ENCODE peak calls at places on chromosomes 12 and 14, in six cellular contexts. Z is CD8-positive, alpha-beta T cell; J is MM.1S; W is left lung; N is uterus; I is stomach. Q is an unnamed sample.

GRCh38 chr14:106841701-106842100 is 1315.3 kb downstream of the TMEM121 start:
- DNase-seq in I (no peak), J (no peak), W (no peak), Z (no peak), N (no peak), Q (no peak)

GRCh38 chr14:22846811-22847307 is 10.5 kb downstream of the MMP14 start:
- DNase-seq in W (no peak), J (no peak), I (no peak), Z (no peak), N (no peak), Q (no peak)

GRCh38 chr12:77847665-77848431 is 17.2 kb downstream of the NAV3 start:
- DNase-seq in I (no peak), Z (no peak), J (peak; percentile 34), W (no peak), N (no peak), Q (no peak)

GRCh38 chr14:87217023-87217422 is 776.0 kb downstream of the GALC start:
- DNase-seq in J (no peak), W (no peak), I (no peak), N (no peak), Z (no peak), Q (no peak)

GRCh38 chr12:25001311-25001710 is 52.4 kb upstream of the BCAT1 start:
- DNase-seq in Z (no peak), N (no peak), I (no peak), J (no peak), W (no peak), Q (no peak)

GRCh38 chr14:99522934-99523660 is 41.9 kb downstream of the CCNK start:
- DNase-seq in I (no peak), N (no peak), Z (no peak), J (no peak), W (no peak), Q (peak; percentile 65)

GRCh38 chr14:91884664-91885063 is 17.3 kb upstream of the TC2N start:
- DNase-seq in I (no peak), N (peak; percentile 47), Z (no peak), W (no peak), J (no peak), Q (peak; percentile 51)

GRCh38 chr12:1916396-1917171 is 1.9 kb downstream of the CACNA2D4 start:
- DNase-seq in W (peak; percentile 32), N (peak; percentile 56), I (peak; percentile 27), Z (no peak), J (no peak), Q (no peak)

GRCh38 chr12:75868501-75868900 is 163.1 kb downstream of the PHLDA1 start:
- DNase-seq in W (no peak), Z (no peak), N (no peak), J (no peak), I (no peak), Q (no peak)

GRCh38 chr12:79114896-79115295 is 250.3 kb downstream of the SYT1 start:
- DNase-seq in J (no peak), N (no peak), Z (no peak), I (no peak), W (no peak), Q (no peak)

GRCh38 chr12:124396544-124397398 is 101.9 kb downstream of the RFLNA start:
- DNase-seq in I (peak; percentile 96), Z (no peak), J (no peak), N (no peak), W (no peak), Q (no peak)

GRCh38 chr12:58896278-58896677 is 24.0 kb downstream of the LRIG3 start:
- DNase-seq in N (no peak), Z (no peak), J (no peak), W (no peak), I (no peak), Q (no peak)

GRCh38 chr14:102540310-102541028 is 30.9 kb upstream of the ANKRD9 start:
- DNase-seq in I (no peak), Z (no peak), J (no peak), W (no peak), N (no peak), Q (peak; percentile 59)

GRCh38 chr12:132491349-132491663 is 1.4 kb downstream of the FBRSL1 start:
- DNase-seq in J (no peak), N (no peak), W (no peak), Z (no peak), I (no peak), Q (no peak)

GRCh38 chr12:111368291-111368683 is 608 bp downstream of the PHETA1 start:
- DNase-seq in I (peak; percentile 43), N (no peak), W (no peak), Z (no peak), J (no peak), Q (no peak)

GRCh38 chr14:72904840-72905561 is 11.1 kb upstream of the DPF3 start:
- DNase-seq in N (peak; percentile 53), J (peak; percentile 58), I (peak; percentile 59), W (no peak), Z (peak; percentile 23), Q (peak; percentile 72)

GRCh38 chr12:132545955-132546354 is 56.0 kb downstream of the FBRSL1 start:
- DNase-seq in I (no peak), N (no peak), W (no peak), Z (no peak), J (no peak), Q (no peak)

GRCh38 chr12:62588916-62589315 is 122.3 kb downstream of the MON2 start:
- DNase-seq in I (no peak), N (no peak), W (no peak), J (no peak), Z (no peak), Q (no peak)

GRCh38 chr14:78197088-78197487 is 26.9 kb downstream of the NRXN3 start:
- DNase-seq in W (no peak), I (no peak), J (no peak), N (no peak), Z (no peak), Q (no peak)

GRCh38 chr14:27672047-27672446 is 1074.2 kb upstream of the NOVA1 start:
- DNase-seq in I (no peak), Z (no peak), N (no peak), W (no peak), J (no peak), Q (no peak)

GRCh38 chr14:71574976-71575375 is 357.3 kb upstream of the RGS6 start:
- DNase-seq in W (no peak), I (no peak), Z (no peak), N (no peak), J (no peak), Q (peak; percentile 66)

GRCh38 chr14:24378981-24379906 is 11.3 kb downstream of the NFATC4 start:
- DNase-seq in Z (no peak), N (no peak), J (no peak), W (no peak), I (no peak), Q (no peak)

GRCh38 chr12:114448618-114448933 is 42.6 kb upstream of the TBX5 start:
- DNase-seq in J (no peak), W (no peak), I (no peak), N (no peak), Z (no peak), Q (peak; percentile 71)

GRCh38 chr12:6791931-6792520 is 2.7 kb downstream of the CD4 start:
- DNase-seq in J (no peak), Z (no peak), I (no peak), N (no peak), W (no peak), Q (no peak)

GRCh38 chr14:101008631-101009336 is 105.3 kb upstream of the RTL1 start:
- DNase-seq in I (no peak), J (no peak), Z (no peak), W (peak; percentile 10), N (peak; percentile 8), Q (no peak)

GRCh38 chr12:20367731-20368652 is at the start of gene PDE3A:
- DNase-seq in N (peak; percentile 66), J (peak; percentile 12), I (no peak), Z (no peak), W (peak; percentile 65), Q (peak; percentile 90)

DNA sequence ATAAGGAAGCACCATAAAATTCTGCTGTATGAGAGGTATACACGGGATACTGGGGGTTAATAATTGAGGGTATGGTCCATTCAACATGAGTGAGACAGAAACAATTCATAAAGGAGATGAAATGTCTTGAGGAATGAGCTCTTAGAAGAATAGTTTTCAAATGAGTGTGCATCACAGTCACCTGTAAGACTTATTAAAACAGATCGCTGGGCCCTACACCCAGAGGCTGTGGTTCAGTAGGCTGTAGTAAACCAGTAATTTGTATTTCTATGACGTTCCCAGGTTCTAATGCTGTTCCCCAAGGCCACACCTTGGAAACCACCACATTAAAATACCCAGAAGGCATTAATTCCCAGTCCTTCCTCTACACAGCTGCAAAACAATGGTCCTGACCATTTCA is 49.6 kb downstream of the CAND1 start:
- DNase-seq in W (no peak), J (no peak), I (no peak), N (no peak), Z (no peak), Q (no peak)
- H3K36me3 ChIP-seq in W (peaks cover 33% of the 10 kb centered on the region), J (peaks cover 3% of the 10 kb centered on the region), I (peaks cover 18% of the 10 kb centered on the region), N (no peaks in the 10 kb centered on the region), Z (no peaks in the 10 kb centered on the region), Q (peaks cover 2% of the 10 kb centered on the region)

DNA sequence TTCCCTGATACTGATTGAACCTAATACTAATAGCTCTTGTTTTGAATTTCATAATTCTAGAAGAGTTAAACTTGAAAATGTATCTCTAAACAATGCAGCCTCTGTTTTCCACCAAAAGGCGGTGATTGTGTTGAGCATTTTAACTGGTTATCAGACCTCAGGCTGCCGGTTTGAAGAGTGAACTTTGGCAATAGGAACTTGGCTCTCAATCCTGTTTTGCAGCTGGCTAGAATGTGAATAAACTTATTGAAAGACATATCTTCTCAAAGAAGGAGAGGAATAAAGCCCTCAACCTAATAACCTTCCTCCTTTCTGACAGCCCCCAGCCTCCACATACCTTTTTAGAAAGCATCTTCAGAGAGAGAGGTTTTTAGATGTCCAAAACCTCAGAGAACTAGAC is 105.4 kb downstream of the SRGAP1 start:
- DNase-seq in N (no peak), I (no peak), W (no peak), Z (no peak), J (no peak), Q (no peak)
- H3K36me3 ChIP-seq in N (no peaks in the 10 kb centered on the region), I (no peaks in the 10 kb centered on the region), W (no peaks in the 10 kb centered on the region), Z (no peaks in the 10 kb centered on the region), J (no peaks in the 10 kb centered on the region), Q (no peaks in the 10 kb centered on the region)

DNA sequence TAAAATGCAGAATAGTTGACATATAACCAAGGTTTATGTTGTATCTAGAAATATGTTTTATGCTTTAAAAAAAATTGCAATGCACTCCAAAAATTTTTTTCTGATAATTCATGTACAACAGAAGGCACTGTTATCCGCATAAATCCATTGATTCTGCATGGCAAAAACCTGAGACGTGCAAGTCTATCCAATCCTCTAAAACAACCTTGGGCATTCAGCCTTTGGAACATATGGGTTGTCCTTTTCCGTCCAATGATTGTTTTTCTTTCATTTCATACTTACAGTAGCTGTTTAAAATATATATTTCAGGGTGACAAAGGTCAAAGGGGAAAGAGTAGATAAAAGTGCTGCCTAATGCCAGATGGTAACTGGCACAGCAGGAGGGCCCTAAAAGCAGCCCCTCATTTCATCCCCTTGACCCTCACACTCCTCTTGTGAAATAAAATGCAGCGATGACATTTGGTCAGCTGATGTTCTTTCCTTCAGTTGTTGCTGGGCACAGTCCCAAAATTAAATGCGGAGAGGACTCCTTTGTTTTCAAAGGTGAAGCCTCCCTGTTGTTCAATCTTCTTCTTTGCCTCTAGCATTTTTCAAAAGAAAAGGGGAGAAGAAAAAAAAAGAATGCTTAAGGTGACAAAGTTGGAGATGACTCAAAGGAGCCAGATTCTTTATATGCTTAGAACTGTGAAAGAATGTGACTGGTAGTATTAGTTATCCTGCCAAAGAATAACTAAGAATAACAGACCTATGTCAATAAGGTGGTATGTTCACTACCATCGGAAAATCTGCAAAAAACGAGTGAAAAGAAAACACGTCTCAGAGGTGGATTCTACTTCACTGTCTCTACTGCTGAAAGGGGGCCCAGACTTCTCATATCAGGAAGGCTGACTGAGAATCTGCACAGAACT is 65.0 kb downstream of the IPO8 start:
- DNase-seq in N (no peak), Z (no peak), W (no peak), J (no peak), I (no peak), Q (no peak)
- H3K36me3 ChIP-seq in N (no peaks in the 10 kb centered on the region), Z (peaks cover 22% of the 10 kb centered on the region), W (peaks cover 75% of the 10 kb centered on the region), J (peaks cover 8% of the 10 kb centered on the region), I (peaks cover 78% of the 10 kb centered on the region), Q (no peaks in the 10 kb centered on the region)

GRCh38 chr14:56416213-56416612 is 163.4 kb upstream of the TMEM260 start:
- DNase-seq in J (no peak), N (no peak), Z (no peak), I (no peak), W (no peak), Q (no peak)
- H3K36me3 ChIP-seq in J (no peaks in the 10 kb centered on the region), N (no peaks in the 10 kb centered on the region), Z (no peaks in the 10 kb centered on the region), I (no peaks in the 10 kb centered on the region), W (no peaks in the 10 kb centered on the region), Q (no peaks in the 10 kb centered on the region)